ENCODE peak calls at places on chromosomes 12 and 14, in five cellular contexts. One of them, this sample, is unnamed. For H3K4me1, the result is how much of the 10 kb centered on the place peaks cover.

GRCh38 chr14:25050494-25051170 is 685 bp upstream of the STXBP6 start:
- DNase-seq in breast epithelium: no peak
- DNase-seq in endothelial cell of umbilical vein: peak
- DNase-seq in HepG2: no peak
- DNase-seq in suprapubic skin: no peak
- DNase-seq in this sample: no peak

GRCh38 chr12:52914722-52915121 is 9.8 kb upstream of the KRT8 start:
- DNase-seq in breast epithelium: no peak
- DNase-seq in endothelial cell of umbilical vein: no peak
- DNase-seq in HepG2: no peak
- DNase-seq in suprapubic skin: no peak
- DNase-seq in this sample: no peak

GRCh38 chr12:42372154-42372791 is 46.3 kb downstream of the PPHLN1 start:
- DNase-seq in breast epithelium: no peak
- DNase-seq in endothelial cell of umbilical vein: peak
- DNase-seq in HepG2: peak
- DNase-seq in suprapubic skin: no peak
- DNase-seq in this sample: no peak

GRCh38 chr14:95294834-95295599 is 24.7 kb downstream of the CLMN start:
- DNase-seq in breast epithelium: no peak
- DNase-seq in endothelial cell of umbilical vein: peak
- DNase-seq in HepG2: peak
- DNase-seq in suprapubic skin: no peak
- DNase-seq in this sample: no peak

GRCh38 chr14:90168425-90169105 is 87.8 kb upstream of the PSMC1 start:
- DNase-seq in breast epithelium: no peak
- DNase-seq in endothelial cell of umbilical vein: no peak
- DNase-seq in HepG2: no peak
- DNase-seq in suprapubic skin: no peak
- DNase-seq in this sample: no peak

GRCh38 chr14:104228221-104228620 is 89.8 kb downstream of the KIF26A start:
- DNase-seq in breast epithelium: no peak
- DNase-seq in endothelial cell of umbilical vein: no peak
- DNase-seq in HepG2: no peak
- DNase-seq in suprapubic skin: peak
- DNase-seq in this sample: no peak

GRCh38 chr12:66688836-66689439 is 10.1 kb upstream of the GRIP1 start:
- DNase-seq in breast epithelium: no peak
- DNase-seq in endothelial cell of umbilical vein: peak
- DNase-seq in HepG2: peak
- DNase-seq in suprapubic skin: no peak
- DNase-seq in this sample: no peak

GRCh38 chr12:98002887-98003493 is 512.4 kb upstream of the TMPO start:
- DNase-seq in breast epithelium: no peak
- DNase-seq in endothelial cell of umbilical vein: peak
- DNase-seq in HepG2: peak
- DNase-seq in suprapubic skin: no peak
- DNase-seq in this sample: no peak

GRCh38 chr12:14959463-14959862 is 1.9 kb downstream of the ARHGDIB start:
- DNase-seq in breast epithelium: no peak
- DNase-seq in endothelial cell of umbilical vein: no peak
- DNase-seq in HepG2: no peak
- DNase-seq in suprapubic skin: no peak
- DNase-seq in this sample: no peak

GRCh38 chr14:53610947-53611346 is 345.7 kb downstream of the BMP4 start:
- DNase-seq in breast epithelium: no peak
- DNase-seq in endothelial cell of umbilical vein: no peak
- DNase-seq in HepG2: peak
- DNase-seq in suprapubic skin: no peak
- DNase-seq in this sample: no peak

GRCh38 chr14:55249423-55249822 is 21.8 kb upstream of the FBXO34 start:
- DNase-seq in breast epithelium: no peak
- DNase-seq in endothelial cell of umbilical vein: no peak
- DNase-seq in HepG2: no peak
- DNase-seq in suprapubic skin: no peak
- DNase-seq in this sample: no peak

GRCh38 chr12:88166179-88166578 is 24.1 kb downstream of the TMTC3 start:
- DNase-seq in breast epithelium: no peak
- DNase-seq in endothelial cell of umbilical vein: no peak
- DNase-seq in HepG2: no peak
- DNase-seq in suprapubic skin: no peak
- DNase-seq in this sample: no peak

GRCh38 chr12:3041558-3042164 is 35.5 kb upstream of the TSPAN9 start:
- DNase-seq in breast epithelium: no peak
- DNase-seq in endothelial cell of umbilical vein: peak
- DNase-seq in HepG2: peak
- DNase-seq in suprapubic skin: no peak
- DNase-seq in this sample: no peak

GRCh38 chr12:3044141-3044630 is 33.0 kb upstream of the TSPAN9 start:
- DNase-seq in breast epithelium: no peak
- DNase-seq in endothelial cell of umbilical vein: no peak
- DNase-seq in HepG2: no peak
- DNase-seq in suprapubic skin: no peak
- DNase-seq in this sample: no peak

GRCh38 chr12:3043406-3043805 is 33.8 kb upstream of the TSPAN9 start:
- DNase-seq in breast epithelium: no peak
- DNase-seq in endothelial cell of umbilical vein: no peak
- DNase-seq in HepG2: no peak
- DNase-seq in suprapubic skin: peak
- DNase-seq in this sample: no peak

GRCh38 chr12:3042394-3042793 is 34.8 kb upstream of the TSPAN9 start:
- DNase-seq in breast epithelium: no peak
- DNase-seq in endothelial cell of umbilical vein: no peak
- DNase-seq in HepG2: no peak
- DNase-seq in suprapubic skin: no peak
- DNase-seq in this sample: no peak

GRCh38 chr12:3042826-3043225 is 34.4 kb upstream of the TSPAN9 start:
- DNase-seq in breast epithelium: no peak
- DNase-seq in endothelial cell of umbilical vein: no peak
- DNase-seq in HepG2: no peak
- DNase-seq in suprapubic skin: no peak
- DNase-seq in this sample: no peak
- H3K4me1 ChIP-seq in breast epithelium: under half
- H3K4me1 ChIP-seq in endothelial cell of umbilical vein: under half
- H3K4me1 ChIP-seq in HepG2: under half
- H3K4me1 ChIP-seq in suprapubic skin: under half
- H3K4me1 ChIP-seq in this sample: under half

GRCh38 chr12:32822344-32822743 is 66.6 kb upstream of the YARS2 start:
- DNase-seq in breast epithelium: no peak
- DNase-seq in endothelial cell of umbilical vein: no peak
- DNase-seq in HepG2: no peak
- DNase-seq in suprapubic skin: no peak
- DNase-seq in this sample: no peak
- TF ChIP-seq POLR2AphosphoS5 in breast epithelium: no peak
- TF ChIP-seq POLR2AphosphoS5 in endothelial cell of umbilical vein: no peak
- TF ChIP-seq POLR2AphosphoS5 in HepG2: no peak
- TF ChIP-seq POLR2AphosphoS5 in suprapubic skin: no peak
- TF ChIP-seq POLR2AphosphoS5 in this sample: no peak

DNA sequence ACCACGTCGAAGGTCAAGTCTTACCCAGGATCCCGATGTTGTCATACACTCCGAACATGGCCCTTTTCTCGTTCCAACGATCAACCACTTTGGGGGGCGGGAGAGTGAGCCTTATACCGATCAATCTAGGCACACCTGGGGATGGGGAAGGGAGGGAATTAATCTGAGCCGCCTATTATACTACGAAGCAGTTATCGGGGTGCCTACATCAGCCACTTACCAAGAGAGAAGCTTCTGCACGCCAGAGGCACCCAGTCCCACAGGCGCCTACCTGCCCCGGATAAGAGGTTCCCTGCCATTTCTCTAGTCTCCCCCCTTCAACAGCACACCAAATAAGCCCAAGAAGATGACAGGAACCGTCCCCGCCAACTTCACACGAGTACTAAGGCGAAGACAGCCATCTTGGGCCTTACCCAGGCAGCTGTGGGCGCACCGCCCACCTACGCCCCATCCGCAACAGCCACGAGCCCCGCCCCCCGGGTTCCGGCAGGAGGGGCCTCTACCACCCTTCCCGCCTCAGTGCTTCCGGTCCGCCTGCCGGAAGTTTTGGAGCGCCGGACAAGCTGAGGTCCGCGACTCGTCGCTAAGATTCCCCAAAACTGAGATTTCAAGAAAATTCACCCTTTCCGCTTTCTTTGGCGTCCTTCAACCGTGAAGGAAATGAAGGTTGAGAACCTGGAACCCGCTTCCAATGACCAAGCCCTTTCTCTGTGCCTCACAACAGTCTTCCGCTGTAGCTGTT is at the start of gene MRPL51:
- DNase-seq in breast epithelium: peak
- DNase-seq in endothelial cell of umbilical vein: peak
- DNase-seq in HepG2: peak
- DNase-seq in suprapubic skin: peak
- DNase-seq in this sample: peak
- TF ChIP-seq POLR2A in breast epithelium: peak
- TF ChIP-seq POLR2A in endothelial cell of umbilical vein: peak
- TF ChIP-seq POLR2A in HepG2: peak
- TF ChIP-seq POLR2A in suprapubic skin: peak
- TF ChIP-seq POLR2A in this sample: peak

DNA sequence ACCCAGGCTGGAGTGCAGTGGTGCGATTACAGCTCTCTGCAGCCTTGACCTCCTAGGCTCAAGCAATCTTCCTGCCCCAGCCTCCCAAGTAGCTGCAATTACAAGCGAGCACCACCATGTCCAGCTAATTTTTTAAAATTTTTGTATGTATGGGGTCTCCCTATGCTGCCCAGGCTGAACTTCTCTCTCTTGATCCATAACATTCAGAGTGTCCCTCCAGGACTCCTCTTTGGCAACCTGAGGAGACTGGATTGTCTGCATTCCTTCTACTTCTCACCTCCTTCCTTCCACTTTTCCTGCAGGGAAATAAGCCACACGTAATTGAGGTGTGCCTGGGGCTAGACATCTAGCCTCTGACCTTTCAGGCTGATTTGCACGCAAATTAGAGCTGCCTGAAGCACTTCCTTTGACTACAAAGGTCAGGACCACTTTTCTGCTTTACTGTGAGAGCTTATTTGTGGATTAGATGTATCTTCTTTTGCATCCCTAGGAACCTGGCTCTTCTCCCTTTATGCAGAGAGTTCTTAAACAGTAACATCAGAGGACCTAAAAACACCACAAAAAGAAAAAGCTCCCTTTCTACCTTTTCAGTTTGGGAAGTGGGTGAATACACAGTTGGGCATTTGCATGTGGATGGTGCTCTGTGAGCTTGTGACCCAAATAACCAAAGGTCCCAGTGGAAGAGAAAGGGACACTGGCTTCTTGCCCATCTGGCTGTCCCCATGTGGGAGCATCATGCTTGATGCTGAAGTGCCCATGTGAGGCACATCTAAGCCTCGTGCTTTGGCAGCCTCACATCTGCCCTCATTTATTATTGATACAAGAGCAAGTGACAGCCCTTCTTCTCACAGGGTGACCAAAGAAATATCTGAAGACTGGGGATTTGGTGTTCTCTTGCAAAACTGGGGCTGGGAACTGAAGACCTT is 33.5 kb downstream of the PYGL start:
- DNase-seq in breast epithelium: no peak
- DNase-seq in endothelial cell of umbilical vein: no peak
- DNase-seq in HepG2: no peak
- DNase-seq in suprapubic skin: no peak
- DNase-seq in this sample: no peak
- H3K4me1 ChIP-seq in breast epithelium: under half
- H3K4me1 ChIP-seq in endothelial cell of umbilical vein: under half
- H3K4me1 ChIP-seq in HepG2: under half
- H3K4me1 ChIP-seq in suprapubic skin: under half
- H3K4me1 ChIP-seq in this sample: under half

GRCh38 chr14:77470192-77470870 is 12.4 kb downstream of the AHSA1 start:
- DNase-seq in breast epithelium: no peak
- DNase-seq in endothelial cell of umbilical vein: no peak
- DNase-seq in HepG2: no peak
- DNase-seq in suprapubic skin: no peak
- DNase-seq in this sample: no peak
- TF ChIP-seq POLR2AphosphoS5 in breast epithelium: no peak
- TF ChIP-seq POLR2AphosphoS5 in endothelial cell of umbilical vein: no peak
- TF ChIP-seq POLR2AphosphoS5 in HepG2: peak
- TF ChIP-seq POLR2AphosphoS5 in suprapubic skin: no peak
- TF ChIP-seq POLR2AphosphoS5 in this sample: no peak

GRCh38 chr14:21245813-21246212 is 23.4 kb downstream of the HNRNPC start:
- DNase-seq in breast epithelium: no peak
- DNase-seq in endothelial cell of umbilical vein: no peak
- DNase-seq in HepG2: no peak
- DNase-seq in suprapubic skin: no peak
- DNase-seq in this sample: no peak
- TF ChIP-seq POLR2A in breast epithelium: no peak
- TF ChIP-seq POLR2A in endothelial cell of umbilical vein: no peak
- TF ChIP-seq POLR2A in HepG2: peak
- TF ChIP-seq POLR2A in suprapubic skin: no peak
- TF ChIP-seq POLR2A in this sample: no peak

GRCh38 chr14:68506645-68507405 is 286.0 kb downstream of the ZFP36L1 start:
- DNase-seq in breast epithelium: no peak
- DNase-seq in endothelial cell of umbilical vein: no peak
- DNase-seq in HepG2: no peak
- DNase-seq in suprapubic skin: peak
- DNase-seq in this sample: no peak
- H3K4me1 ChIP-seq in breast epithelium: under half
- H3K4me1 ChIP-seq in endothelial cell of umbilical vein: under half
- H3K4me1 ChIP-seq in HepG2: half or more
- H3K4me1 ChIP-seq in suprapubic skin: half or more
- H3K4me1 ChIP-seq in this sample: half or more

GRCh38 chr12:45431153-45431552 is 215.3 kb downstream of the ANO6 start:
- DNase-seq in breast epithelium: no peak
- DNase-seq in endothelial cell of umbilical vein: no peak
- DNase-seq in HepG2: no peak
- DNase-seq in suprapubic skin: no peak
- DNase-seq in this sample: no peak
- TF ChIP-seq POLR2AphosphoS5 in breast epithelium: no peak
- TF ChIP-seq POLR2AphosphoS5 in endothelial cell of umbilical vein: no peak
- TF ChIP-seq POLR2AphosphoS5 in HepG2: no peak
- TF ChIP-seq POLR2AphosphoS5 in suprapubic skin: no peak
- TF ChIP-seq POLR2AphosphoS5 in this sample: no peak

GRCh38 chr14:36430662-36431084 is 89.4 kb downstream of the NKX2-1 start:
- DNase-seq in breast epithelium: no peak
- DNase-seq in endothelial cell of umbilical vein: no peak
- DNase-seq in HepG2: no peak
- DNase-seq in suprapubic skin: no peak
- DNase-seq in this sample: no peak
- TF ChIP-seq POLR2A in breast epithelium: no peak
- TF ChIP-seq POLR2A in endothelial cell of umbilical vein: no peak
- TF ChIP-seq POLR2A in HepG2: no peak
- TF ChIP-seq POLR2A in suprapubic skin: no peak
- TF ChIP-seq POLR2A in this sample: no peak

GRCh38 chr12:108094250-108094649 is 34.8 kb upstream of the WSCD2 start:
- DNase-seq in breast epithelium: no peak
- DNase-seq in endothelial cell of umbilical vein: no peak
- DNase-seq in HepG2: no peak
- DNase-seq in suprapubic skin: no peak
- DNase-seq in this sample: no peak

GRCh38 chr12:108099778-108100177 is 29.3 kb upstream of the WSCD2 start:
- DNase-seq in breast epithelium: no peak
- DNase-seq in endothelial cell of umbilical vein: no peak
- DNase-seq in HepG2: no peak
- DNase-seq in suprapubic skin: no peak
- DNase-seq in this sample: no peak

GRCh38 chr12:108098374-108098773 is 30.7 kb upstream of the WSCD2 start:
- DNase-seq in breast epithelium: no peak
- DNase-seq in endothelial cell of umbilical vein: no peak
- DNase-seq in HepG2: no peak
- DNase-seq in suprapubic skin: no peak
- DNase-seq in this sample: no peak

GRCh38 chr12:108099085-108099484 is 30.0 kb upstream of the WSCD2 start:
- DNase-seq in breast epithelium: no peak
- DNase-seq in endothelial cell of umbilical vein: peak
- DNase-seq in HepG2: no peak
- DNase-seq in suprapubic skin: no peak
- DNase-seq in this sample: no peak

GRCh38 chr12:108097160-108097911 is 31.8 kb upstream of the WSCD2 start:
- DNase-seq in breast epithelium: no peak
- DNase-seq in endothelial cell of umbilical vein: no peak
- DNase-seq in HepG2: no peak
- DNase-seq in suprapubic skin: no peak
- DNase-seq in this sample: no peak
- H3K4me1 ChIP-seq in breast epithelium: under half
- H3K4me1 ChIP-seq in endothelial cell of umbilical vein: under half
- H3K4me1 ChIP-seq in HepG2: under half
- H3K4me1 ChIP-seq in suprapubic skin: under half
- H3K4me1 ChIP-seq in this sample: under half

This sample was measured in vagina.